ENCODE peak calls at places on chromosome 12, in eight cellular contexts. One of them, this sample, is unnamed.
A peak's percentile ranks its signal among the peaks of the same experiment; 100 is the strongest.

GRCh38 chr12:122951406-122951805 is 14.9 kb downstream of the ABCB9 start:
- DNase-seq in CD8-positive, alpha-beta T cell: no peak
- DNase-seq in prostate gland: no peak
- DNase-seq in adrenal gland: no peak
- DNase-seq in psoas muscle: no peak
- DNase-seq in transverse colon: peak; percentile 74
- DNase-seq in lung: no peak
- DNase-seq in lower lobe of right lung: no peak
- DNase-seq in this sample: peak; percentile 64

GRCh38 chr12:128942960-128943477 is 89.7 kb downstream of the GLT1D1 start:
- DNase-seq in CD8-positive, alpha-beta T cell: no peak
- DNase-seq in lower lobe of right lung: no peak
- DNase-seq in psoas muscle: no peak
- DNase-seq in transverse colon: no peak
- DNase-seq in lung: no peak
- DNase-seq in prostate gland: no peak
- DNase-seq in adrenal gland: no peak
- DNase-seq in this sample: no peak

GRCh38 chr12:57846285-57846576 is 298 bp downstream of the CTDSP2 start:
- DNase-seq in prostate gland: no peak
- DNase-seq in psoas muscle: no peak
- DNase-seq in lung: no peak
- DNase-seq in transverse colon: no peak
- DNase-seq in lower lobe of right lung: no peak
- DNase-seq in adrenal gland: no peak
- DNase-seq in CD8-positive, alpha-beta T cell: no peak
- DNase-seq in this sample: no peak

GRCh38 chr12:388547-389137 is 478 bp downstream of the KDM5A start:
- DNase-seq in adrenal gland: peak; percentile 14
- DNase-seq in lower lobe of right lung: peak; percentile 55
- DNase-seq in psoas muscle: peak; percentile 60
- DNase-seq in CD8-positive, alpha-beta T cell: peak; percentile 43
- DNase-seq in prostate gland: no peak
- DNase-seq in lung: peak; percentile 34
- DNase-seq in transverse colon: peak; percentile 11
- DNase-seq in this sample: no peak

GRCh38 chr12:54571857-54572195 is 16.6 kb downstream of the PPP1R1A start:
- DNase-seq in psoas muscle: no peak
- DNase-seq in lower lobe of right lung: no peak
- DNase-seq in transverse colon: no peak
- DNase-seq in CD8-positive, alpha-beta T cell: no peak
- DNase-seq in lung: no peak
- DNase-seq in prostate gland: no peak
- DNase-seq in adrenal gland: no peak
- DNase-seq in this sample: no peak

GRCh38 chr12:99334737-99335136 is 312.8 kb upstream of the GARIN6 start:
- DNase-seq in lower lobe of right lung: no peak
- DNase-seq in CD8-positive, alpha-beta T cell: no peak
- DNase-seq in lung: no peak
- DNase-seq in adrenal gland: no peak
- DNase-seq in psoas muscle: no peak
- DNase-seq in prostate gland: no peak
- DNase-seq in transverse colon: no peak
- DNase-seq in this sample: no peak

GRCh38 chr12:89252284-89252683 is 100.0 kb downstream of the DUSP6 start:
- DNase-seq in adrenal gland: no peak
- DNase-seq in lung: no peak
- DNase-seq in psoas muscle: no peak
- DNase-seq in CD8-positive, alpha-beta T cell: no peak
- DNase-seq in prostate gland: peak; percentile 8
- DNase-seq in transverse colon: no peak
- DNase-seq in lower lobe of right lung: no peak
- DNase-seq in this sample: no peak

GRCh38 chr12:29662737-29663323 is 120.9 kb downstream of the TMTC1 start:
- DNase-seq in psoas muscle: no peak
- DNase-seq in prostate gland: no peak
- DNase-seq in CD8-positive, alpha-beta T cell: no peak
- DNase-seq in transverse colon: no peak
- DNase-seq in lower lobe of right lung: no peak
- DNase-seq in adrenal gland: no peak
- DNase-seq in lung: no peak
- DNase-seq in this sample: no peak

GRCh38 chr12:109477963-109478315 is 505 bp downstream of the UBE3B start:
- DNase-seq in lower lobe of right lung: no peak
- DNase-seq in psoas muscle: no peak
- DNase-seq in adrenal gland: no peak
- DNase-seq in lung: no peak
- DNase-seq in transverse colon: no peak
- DNase-seq in CD8-positive, alpha-beta T cell: no peak
- DNase-seq in prostate gland: no peak
- DNase-seq in this sample: no peak

GRCh38 chr12:122895757-122896636 is at the start of gene VPS37B:
- DNase-seq in transverse colon: peak; percentile 89
- DNase-seq in lung: peak; percentile 82
- DNase-seq in prostate gland: peak; percentile 64
- DNase-seq in lower lobe of right lung: peak; percentile 89
- DNase-seq in CD8-positive, alpha-beta T cell: peak; percentile 79
- DNase-seq in adrenal gland: peak; percentile 85
- DNase-seq in psoas muscle: peak; percentile 90
- DNase-seq in this sample: peak; percentile 90

GRCh38 chr12:116667752-116668151 is 70.1 kb downstream of the SPRING1 start:
- DNase-seq in lower lobe of right lung: no peak
- DNase-seq in CD8-positive, alpha-beta T cell: no peak
- DNase-seq in adrenal gland: no peak
- DNase-seq in lung: no peak
- DNase-seq in prostate gland: no peak
- DNase-seq in transverse colon: no peak
- DNase-seq in psoas muscle: no peak
- DNase-seq in this sample: no peak

GRCh38 chr12:1993341-1993740 is 10.9 kb downstream of the DCP1B start:
- DNase-seq in transverse colon: no peak
- DNase-seq in prostate gland: no peak
- DNase-seq in lung: no peak
- DNase-seq in psoas muscle: no peak
- DNase-seq in CD8-positive, alpha-beta T cell: no peak
- DNase-seq in adrenal gland: no peak
- DNase-seq in lower lobe of right lung: no peak
- DNase-seq in this sample: peak; percentile 60

GRCh38 chr12:42090899-42091298 is 53.8 kb downstream of the GXYLT1 start:
- DNase-seq in prostate gland: no peak
- DNase-seq in transverse colon: no peak
- DNase-seq in adrenal gland: no peak
- DNase-seq in psoas muscle: no peak
- DNase-seq in CD8-positive, alpha-beta T cell: no peak
- DNase-seq in lower lobe of right lung: no peak
- DNase-seq in lung: no peak
- DNase-seq in this sample: no peak

GRCh38 chr12:120265203-120265482 is 387 bp downstream of the PXN start:
- DNase-seq in transverse colon: no peak
- DNase-seq in prostate gland: no peak
- DNase-seq in adrenal gland: no peak
- DNase-seq in lung: peak; percentile 35
- DNase-seq in CD8-positive, alpha-beta T cell: no peak
- DNase-seq in lower lobe of right lung: no peak
- DNase-seq in psoas muscle: no peak
- DNase-seq in this sample: no peak

GRCh38 chr12:111544032-111544431 is 55.1 kb downstream of the ATXN2 start:
- DNase-seq in adrenal gland: no peak
- DNase-seq in psoas muscle: no peak
- DNase-seq in CD8-positive, alpha-beta T cell: no peak
- DNase-seq in transverse colon: no peak
- DNase-seq in lung: no peak
- DNase-seq in prostate gland: no peak
- DNase-seq in lower lobe of right lung: no peak
- DNase-seq in this sample: no peak

GRCh38 chr12:19125325-19125724 is 4.2 kb upstream of the PLEKHA5 start:
- DNase-seq in transverse colon: no peak
- DNase-seq in psoas muscle: no peak
- DNase-seq in lung: no peak
- DNase-seq in CD8-positive, alpha-beta T cell: no peak
- DNase-seq in lower lobe of right lung: no peak
- DNase-seq in adrenal gland: no peak
- DNase-seq in prostate gland: no peak
- DNase-seq in this sample: no peak

GRCh38 chr12:108635201-108635996 is 1.7 kb upstream of the SELPLG start:
- DNase-seq in lung: no peak
- DNase-seq in prostate gland: no peak
- DNase-seq in psoas muscle: no peak
- DNase-seq in lower lobe of right lung: no peak
- DNase-seq in adrenal gland: no peak
- DNase-seq in CD8-positive, alpha-beta T cell: no peak
- DNase-seq in transverse colon: peak; percentile 71
- DNase-seq in this sample: peak; percentile 72

GRCh38 chr12:459430-460258 is at the start of gene B4GALNT3:
- DNase-seq in prostate gland: peak; percentile 54
- DNase-seq in CD8-positive, alpha-beta T cell: peak; percentile 14
- DNase-seq in transverse colon: peak; percentile 70
- DNase-seq in adrenal gland: peak; percentile 85
- DNase-seq in lower lobe of right lung: peak; percentile 83
- DNase-seq in lung: peak; percentile 71
- DNase-seq in psoas muscle: peak; percentile 62
- DNase-seq in this sample: no peak

GRCh38 chr12:127172857-127173256 is 1094.1 kb upstream of the TMEM132C start:
- DNase-seq in transverse colon: no peak
- DNase-seq in CD8-positive, alpha-beta T cell: no peak
- DNase-seq in prostate gland: no peak
- DNase-seq in lung: no peak
- DNase-seq in lower lobe of right lung: no peak
- DNase-seq in psoas muscle: no peak
- DNase-seq in adrenal gland: no peak
- DNase-seq in this sample: no peak

GRCh38 chr12:51360315-51360714 is 13.8 kb upstream of the CELA1 start:
- DNase-seq in adrenal gland: no peak
- DNase-seq in lung: no peak
- DNase-seq in psoas muscle: no peak
- DNase-seq in lower lobe of right lung: no peak
- DNase-seq in transverse colon: no peak
- DNase-seq in CD8-positive, alpha-beta T cell: no peak
- DNase-seq in prostate gland: no peak
- DNase-seq in this sample: no peak

GRCh38 chr12:51358496-51358895 is 12.0 kb upstream of the CELA1 start:
- DNase-seq in adrenal gland: no peak
- DNase-seq in lower lobe of right lung: no peak
- DNase-seq in lung: no peak
- DNase-seq in transverse colon: no peak
- DNase-seq in psoas muscle: no peak
- DNase-seq in prostate gland: no peak
- DNase-seq in CD8-positive, alpha-beta T cell: no peak
- DNase-seq in this sample: no peak

GRCh38 chr12:51357374-51358047 is 11.0 kb upstream of the CELA1 start:
- DNase-seq in CD8-positive, alpha-beta T cell: no peak
- DNase-seq in prostate gland: no peak
- DNase-seq in transverse colon: no peak
- DNase-seq in psoas muscle: no peak
- DNase-seq in lung: no peak
- DNase-seq in lower lobe of right lung: no peak
- DNase-seq in adrenal gland: no peak
- DNase-seq in this sample: no peak

GRCh38 chr12:51361419-51362016 is 15.0 kb upstream of the CELA1 start:
- DNase-seq in lower lobe of right lung: no peak
- DNase-seq in psoas muscle: no peak
- DNase-seq in transverse colon: no peak
- DNase-seq in prostate gland: no peak
- DNase-seq in lung: no peak
- DNase-seq in CD8-positive, alpha-beta T cell: no peak
- DNase-seq in adrenal gland: no peak
- DNase-seq in this sample: no peak

GRCh38 chr12:51359851-51360250 is 13.4 kb upstream of the CELA1 start:
- DNase-seq in transverse colon: no peak
- DNase-seq in lung: no peak
- DNase-seq in CD8-positive, alpha-beta T cell: no peak
- DNase-seq in psoas muscle: no peak
- DNase-seq in adrenal gland: no peak
- DNase-seq in prostate gland: no peak
- DNase-seq in lower lobe of right lung: no peak
- DNase-seq in this sample: no peak
- H3K4me1 ChIP-seq in transverse colon: no peaks in the 10 kb centered on the region
- H3K4me1 ChIP-seq in lung: no peaks in the 10 kb centered on the region
- H3K4me1 ChIP-seq in CD8-positive, alpha-beta T cell: no peaks in the 10 kb centered on the region
- H3K4me1 ChIP-seq in psoas muscle: no peaks in the 10 kb centered on the region
- H3K4me1 ChIP-seq in adrenal gland: no peaks in the 10 kb centered on the region
- H3K4me1 ChIP-seq in prostate gland: no peaks in the 10 kb centered on the region
- H3K4me1 ChIP-seq in lower lobe of right lung: no peaks in the 10 kb centered on the region
- H3K4me1 ChIP-seq in this sample: peaks cover 20% of the 10 kb centered on the region

GRCh38 chr12:106108187-106108816 is 30.5 kb downstream of the NUAK1 start:
- DNase-seq in transverse colon: peak; percentile 68
- DNase-seq in CD8-positive, alpha-beta T cell: no peak
- DNase-seq in psoas muscle: no peak
- DNase-seq in lung: no peak
- DNase-seq in lower lobe of right lung: no peak
- DNase-seq in adrenal gland: no peak
- DNase-seq in prostate gland: no peak
- DNase-seq in this sample: peak; percentile 79

GRCh38 chr12:106109168-106109910 is 29.4 kb downstream of the NUAK1 start:
- DNase-seq in adrenal gland: no peak
- DNase-seq in CD8-positive, alpha-beta T cell: no peak
- DNase-seq in psoas muscle: no peak
- DNase-seq in lower lobe of right lung: no peak
- DNase-seq in prostate gland: no peak
- DNase-seq in transverse colon: no peak
- DNase-seq in lung: no peak
- DNase-seq in this sample: no peak

GRCh38 chr12:106107566-106107965 is 31.2 kb downstream of the NUAK1 start:
- DNase-seq in adrenal gland: no peak
- DNase-seq in prostate gland: no peak
- DNase-seq in CD8-positive, alpha-beta T cell: no peak
- DNase-seq in lung: no peak
- DNase-seq in transverse colon: no peak
- DNase-seq in lower lobe of right lung: no peak
- DNase-seq in psoas muscle: no peak
- DNase-seq in this sample: no peak

GRCh38 chr12:106106129-106106566 is 32.6 kb downstream of the NUAK1 start:
- DNase-seq in lower lobe of right lung: no peak
- DNase-seq in adrenal gland: peak; percentile 56
- DNase-seq in lung: no peak
- DNase-seq in prostate gland: no peak
- DNase-seq in psoas muscle: no peak
- DNase-seq in CD8-positive, alpha-beta T cell: no peak
- DNase-seq in transverse colon: no peak
- DNase-seq in this sample: no peak

GRCh38 chr12:106106892-106107291 is 31.9 kb downstream of the NUAK1 start:
- DNase-seq in lung: no peak
- DNase-seq in prostate gland: peak; percentile 27
- DNase-seq in transverse colon: no peak
- DNase-seq in CD8-positive, alpha-beta T cell: no peak
- DNase-seq in lower lobe of right lung: no peak
- DNase-seq in adrenal gland: no peak
- DNase-seq in psoas muscle: no peak
- DNase-seq in this sample: peak; percentile 52
- H3K4me3 ChIP-seq in lung: no peak overlapping the region
- H3K4me3 ChIP-seq in prostate gland: no peak overlapping the region
- H3K4me3 ChIP-seq in transverse colon: no peak overlapping the region
- H3K4me3 ChIP-seq in CD8-positive, alpha-beta T cell: no peak overlapping the region
- H3K4me3 ChIP-seq in lower lobe of right lung: no peak overlapping the region
- H3K4me3 ChIP-seq in adrenal gland: no peak overlapping the region
- H3K4me3 ChIP-seq in psoas muscle: no peak overlapping the region
- H3K4me3 ChIP-seq in this sample: no peak overlapping the region

GRCh38 chr12:92955997-92956663 is 27.0 kb upstream of the EEA1 start:
- DNase-seq in CD8-positive, alpha-beta T cell: no peak
- DNase-seq in prostate gland: no peak
- DNase-seq in transverse colon: no peak
- DNase-seq in lower lobe of right lung: no peak
- DNase-seq in adrenal gland: no peak
- DNase-seq in psoas muscle: no peak
- DNase-seq in lung: no peak
- DNase-seq in this sample: no peak
- H3K9me3 ChIP-seq in CD8-positive, alpha-beta T cell: no peaks in the 10 kb centered on the region
- H3K9me3 ChIP-seq in prostate gland: no peaks in the 10 kb centered on the region
- H3K9me3 ChIP-seq in transverse colon: no peaks in the 10 kb centered on the region
- H3K9me3 ChIP-seq in lower lobe of right lung: no peaks in the 10 kb centered on the region
- H3K9me3 ChIP-seq in adrenal gland: no peaks in the 10 kb centered on the region
- H3K9me3 ChIP-seq in psoas muscle: peaks cover 14% of the 10 kb centered on the region
- H3K9me3 ChIP-seq in lung: no peaks in the 10 kb centered on the region
- H3K9me3 ChIP-seq in this sample: peaks cover 6% of the 10 kb centered on the region

GRCh38 chr12:31962076-31962475 is 2.9 kb downstream of the RESF1 start:
- DNase-seq in psoas muscle: no peak
- DNase-seq in transverse colon: no peak
- DNase-seq in adrenal gland: no peak
- DNase-seq in lung: no peak
- DNase-seq in CD8-positive, alpha-beta T cell: no peak
- DNase-seq in lower lobe of right lung: no peak
- DNase-seq in prostate gland: no peak
- DNase-seq in this sample: no peak
- H3K4me1 ChIP-seq in psoas muscle: peaks cover 36% of the 10 kb centered on the region
- H3K4me1 ChIP-seq in transverse colon: peaks cover 16% of the 10 kb centered on the region
- H3K4me1 ChIP-seq in adrenal gland: peaks cover 46% of the 10 kb centered on the region
- H3K4me1 ChIP-seq in lung: peaks cover 10% of the 10 kb centered on the region
- H3K4me1 ChIP-seq in CD8-positive, alpha-beta T cell: peaks cover 61% of the 10 kb centered on the region
- H3K4me1 ChIP-seq in lower lobe of right lung: peaks cover 60% of the 10 kb centered on the region
- H3K4me1 ChIP-seq in prostate gland: no peaks in the 10 kb centered on the region
- H3K4me1 ChIP-seq in this sample: peaks cover 12% of the 10 kb centered on the region

This sample was measured in SJSA1.